ENCODE peak calls at places on chromosome 4, in seven cellular contexts. U is suprapubic skin, Y is stomach, V is sigmoid colon, C is upper lobe of left lung, M is transverse colon, P is GM12878. Q is an unnamed sample.

GRCh38 chr4:132344924-132345828 is 803.9 kb upstream of the PCDH10 start:
- DNase-seq in V (no peak), C (no peak), U (no peak), M (no peak), P (no peak), Y (no peak), Q (no peak)

GRCh38 chr4:173257732-173258717 is 76.1 kb downstream of the HMGB2 start:
- DNase-seq in C (no peak), P (no peak), U (no peak), M (peak), Y (peak), V (peak), Q (no peak)

GRCh38 chr4:112296949-112297483 is at the start of gene ALPK1:
- DNase-seq in V (no peak), C (no peak), M (no peak), Y (no peak), U (no peak), P (no peak), Q (no peak)

GRCh38 chr4:112523008-112523440 is 7.0 kb upstream of the NEUROG2 start:
- DNase-seq in U (no peak), V (no peak), Y (no peak), C (peak), M (peak), P (no peak), Q (no peak)

GRCh38 chr4:182643801-182644311 is 273.3 kb downstream of the DCTD start:
- DNase-seq in V (no peak), Y (no peak), M (no peak), C (no peak), P (no peak), U (no peak), Q (no peak)

GRCh38 chr4:23401572-23401971 is 488.3 kb downstream of the PPARGC1A start:
- DNase-seq in V (no peak), U (no peak), P (no peak), C (no peak), M (no peak), Y (no peak), Q (no peak)

GRCh38 chr4:168885416-168885815 is 124.6 kb downstream of the CBR4 start:
- DNase-seq in M (no peak), Y (no peak), C (no peak), U (no peak), V (no peak), P (no peak), Q (no peak)

GRCh38 chr4:144787365-144788263 is 141.7 kb downstream of the HHIP start:
- DNase-seq in U (no peak), V (no peak), C (no peak), M (no peak), Y (no peak), P (no peak), Q (no peak)

GRCh38 chr4:8644966-8645752 is 52.6 kb downstream of the CPZ start:
- DNase-seq in M (no peak), Y (peak), V (peak), P (no peak), U (no peak), C (peak), Q (no peak)

GRCh38 chr4:186244835-186245234 is 17.5 kb downstream of the KLKB1 start:
- DNase-seq in U (no peak), C (no peak), P (no peak), Y (no peak), V (no peak), M (no peak), Q (no peak)

GRCh38 chr4:11130195-11130975 is 298.3 kb downstream of the HS3ST1 start:
- DNase-seq in U (no peak), V (no peak), Y (no peak), P (no peak), M (no peak), C (no peak), Q (no peak)

GRCh38 chr4:158671665-158671914 is at the start of gene C4orf46:
- DNase-seq in Y (no peak), U (no peak), P (no peak), C (peak), M (no peak), V (no peak), Q (peak)

GRCh38 chr4:158673633-158674032 is 1.5 kb downstream of the ETFDH start:
- DNase-seq in C (no peak), Y (no peak), M (no peak), V (no peak), P (no peak), U (no peak), Q (no peak)

GRCh38 chr4:158670975-158671664 is 567 bp downstream of the C4orf46 start:
- DNase-seq in V (peak), P (peak), U (peak), C (peak), Y (peak), M (peak), Q (no peak)

GRCh38 chr4:158669310-158669709 is 2.4 kb downstream of the C4orf46 start:
- DNase-seq in U (no peak), M (no peak), P (no peak), V (no peak), Y (no peak), C (no peak), Q (no peak)

GRCh38 chr4:158671915-158672806 is at the start of gene ETFDH:
- DNase-seq in Y (peak), P (peak), V (peak), C (peak), U (peak), M (peak), Q (peak)
- TF ChIP-seq EP300 in Y (no peak), P (no peak), V (peak), C (peak), U (no peak), M (peak), Q (peak)

DNA sequence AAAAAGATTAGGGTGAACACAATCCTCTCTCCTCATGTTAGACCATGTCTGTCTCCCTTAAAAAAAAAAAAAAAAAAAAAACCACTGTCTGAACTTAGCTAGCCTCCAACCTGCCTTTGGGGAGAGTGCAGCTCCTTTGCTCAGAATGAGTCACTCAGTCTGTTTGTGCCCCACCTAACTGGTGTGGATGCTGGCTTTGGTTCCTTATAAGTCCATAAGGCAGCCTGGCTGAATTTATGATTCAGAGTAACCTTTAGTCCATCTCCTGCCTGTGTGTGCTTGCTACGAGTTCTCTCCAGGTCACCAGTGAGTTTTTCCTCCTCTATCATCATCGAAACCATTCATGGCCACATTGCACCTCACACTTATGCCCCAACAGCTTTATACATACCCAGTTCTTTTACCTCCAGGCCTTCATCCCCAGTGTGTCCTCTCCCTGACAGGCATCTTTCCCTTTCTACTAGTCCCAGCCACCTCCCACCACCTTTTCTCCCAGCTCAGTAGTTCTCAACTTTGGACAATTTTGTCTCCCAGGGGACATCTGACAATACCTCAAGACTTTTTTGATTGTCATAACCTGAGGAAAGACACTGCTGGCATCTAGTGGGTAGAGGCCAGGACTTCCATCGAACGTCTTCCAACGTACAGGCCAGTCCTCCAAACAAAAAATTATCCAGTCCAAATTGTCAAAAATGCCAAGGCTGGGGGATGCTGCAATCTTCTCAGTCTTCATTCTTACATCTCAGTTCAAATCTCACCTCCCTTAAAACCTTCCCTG is 220.8 kb upstream of the EMCN start:
- DNase-seq in Y (peak), C (no peak), V (peak), M (peak), U (no peak), P (no peak), Q (no peak)
- TF ChIP-seq POLR2AphosphoS5 in Y (peak), C (no peak), V (no peak), M (peak), U (no peak), P (no peak), Q (peak)

GRCh38 chr4:75741027-75741426 is 16.6 kb downstream of the USO1 start:
- DNase-seq in C (no peak), P (no peak), Y (no peak), V (no peak), M (no peak), U (no peak), Q (no peak)

GRCh38 chr4:75736862-75737261 is 12.5 kb downstream of the USO1 start:
- DNase-seq in M (no peak), Y (no peak), C (no peak), U (no peak), P (no peak), V (no peak), Q (no peak)

GRCh38 chr4:75735525-75735924 is 11.1 kb downstream of the USO1 start:
- DNase-seq in C (no peak), M (no peak), V (no peak), P (no peak), U (no peak), Y (no peak), Q (no peak)

GRCh38 chr4:75733369-75733768 is 9.0 kb downstream of the USO1 start:
- DNase-seq in C (no peak), Y (no peak), M (no peak), U (no peak), P (no peak), V (no peak), Q (no peak)

DNA sequence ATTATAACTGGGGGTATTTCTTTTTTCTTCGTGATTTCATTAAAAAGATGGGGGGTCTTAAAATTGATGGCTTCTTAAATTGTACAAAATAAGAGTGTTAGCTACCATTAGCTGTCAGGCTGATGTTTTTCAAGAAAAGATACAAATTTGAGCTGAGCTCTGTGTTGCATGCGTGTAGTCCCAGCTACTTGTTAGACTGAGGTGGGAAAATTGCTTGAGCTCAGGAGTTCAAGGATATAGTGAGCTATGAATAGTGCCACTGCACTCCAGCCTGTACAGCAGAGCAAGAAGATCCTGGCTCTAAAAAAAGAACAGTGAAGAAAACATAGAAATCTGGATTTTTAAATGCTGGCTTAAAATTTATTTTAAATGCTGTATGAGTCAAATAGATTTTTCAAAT is 13.0 kb downstream of the USO1 start:
- DNase-seq in U (no peak), M (no peak), C (no peak), V (no peak), P (no peak), Y (no peak), Q (no peak)
- TF ChIP-seq EP300 in U (no peak), M (no peak), C (no peak), V (no peak), P (no peak), Y (no peak), Q (no peak)

DNA sequence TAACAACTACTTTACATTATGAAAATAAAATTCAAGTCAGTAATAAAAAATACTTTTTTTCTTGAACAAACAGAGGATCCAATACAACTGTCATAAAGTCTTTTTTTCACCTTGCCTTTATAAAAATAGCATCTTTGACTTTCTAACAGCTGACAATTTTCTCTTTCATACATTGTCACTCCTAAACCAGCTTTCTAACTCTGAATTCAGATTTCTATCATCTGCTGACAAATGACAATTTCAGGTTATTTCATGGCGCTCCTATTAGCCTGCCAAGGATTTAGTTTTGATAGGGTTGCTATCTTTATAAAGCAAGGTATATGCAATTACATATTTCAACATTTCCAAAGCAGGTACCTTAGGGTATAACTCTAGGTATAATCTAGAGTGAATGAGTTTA is 14.6 kb downstream of the NAA11 start:
- DNase-seq in Y (no peak), U (no peak), M (no peak), P (no peak), C (no peak), V (no peak), Q (no peak)
- TF ChIP-seq POLR2AphosphoS5 in Y (no peak), U (no peak), M (no peak), P (no peak), C (no peak), V (no peak), Q (no peak)